ENCODE peak calls at places on chromosomes 2 and 18, in eight cellular contexts. One of them, this sample, is unnamed.
A peak's percentile ranks its signal among the peaks of the same experiment; 100 is the strongest.

GRCh38 chr18:46387426-46388131 is 269.4 kb downstream of the LOXHD1 start:
- DNase-seq in CD4-positive, alpha-beta T cell: no peak
- DNase-seq in T-helper 2 cell: no peak
- DNase-seq in NCI-H69: peak; percentile 45
- DNase-seq in progenitor cell of endocrine pancreas: no peak
- DNase-seq in ELF-1: peak; percentile 17
- DNase-seq in tibial nerve: no peak
- DNase-seq in HEK293T: no peak
- DNase-seq in this sample: no peak

GRCh38 chr2:4190548-4190947 is 487.2 kb downstream of the DCDC2C start:
- DNase-seq in progenitor cell of endocrine pancreas: no peak
- DNase-seq in HEK293T: no peak
- DNase-seq in CD4-positive, alpha-beta T cell: no peak
- DNase-seq in NCI-H69: no peak
- DNase-seq in ELF-1: no peak
- DNase-seq in T-helper 2 cell: no peak
- DNase-seq in tibial nerve: no peak
- DNase-seq in this sample: no peak

GRCh38 chr2:186889291-186889886 is 40.4 kb upstream of the ZSWIM2 start:
- DNase-seq in NCI-H69: no peak
- DNase-seq in CD4-positive, alpha-beta T cell: no peak
- DNase-seq in tibial nerve: no peak
- DNase-seq in T-helper 2 cell: no peak
- DNase-seq in HEK293T: no peak
- DNase-seq in progenitor cell of endocrine pancreas: no peak
- DNase-seq in ELF-1: no peak
- DNase-seq in this sample: no peak

GRCh38 chr2:43356774-43357173 is 130.4 kb upstream of the ZFP36L2 start:
- DNase-seq in ELF-1: no peak
- DNase-seq in NCI-H69: no peak
- DNase-seq in progenitor cell of endocrine pancreas: no peak
- DNase-seq in T-helper 2 cell: no peak
- DNase-seq in CD4-positive, alpha-beta T cell: no peak
- DNase-seq in tibial nerve: no peak
- DNase-seq in HEK293T: no peak
- DNase-seq in this sample: no peak

GRCh38 chr18:9029131-9029530 is 73.4 kb upstream of the NDUFV2 start:
- DNase-seq in tibial nerve: no peak
- DNase-seq in ELF-1: no peak
- DNase-seq in CD4-positive, alpha-beta T cell: no peak
- DNase-seq in HEK293T: no peak
- DNase-seq in progenitor cell of endocrine pancreas: no peak
- DNase-seq in NCI-H69: no peak
- DNase-seq in T-helper 2 cell: no peak
- DNase-seq in this sample: no peak

GRCh38 chr18:48864876-48865275 is 85.9 kb downstream of the SMAD7 start:
- DNase-seq in tibial nerve: no peak
- DNase-seq in NCI-H69: no peak
- DNase-seq in CD4-positive, alpha-beta T cell: no peak
- DNase-seq in T-helper 2 cell: no peak
- DNase-seq in ELF-1: no peak
- DNase-seq in progenitor cell of endocrine pancreas: no peak
- DNase-seq in HEK293T: no peak
- DNase-seq in this sample: no peak

GRCh38 chr2:64263315-64263714 is 119.1 kb upstream of the PELI1 start:
- DNase-seq in progenitor cell of endocrine pancreas: no peak
- DNase-seq in HEK293T: no peak
- DNase-seq in tibial nerve: no peak
- DNase-seq in T-helper 2 cell: no peak
- DNase-seq in NCI-H69: peak; percentile 16
- DNase-seq in CD4-positive, alpha-beta T cell: no peak
- DNase-seq in ELF-1: no peak
- DNase-seq in this sample: no peak

GRCh38 chr2:96098900-96099590 is 17.3 kb downstream of the ADRA2B start:
- DNase-seq in CD4-positive, alpha-beta T cell: no peak
- DNase-seq in T-helper 2 cell: peak; percentile 1
- DNase-seq in progenitor cell of endocrine pancreas: no peak
- DNase-seq in HEK293T: no peak
- DNase-seq in tibial nerve: no peak
- DNase-seq in ELF-1: peak; percentile 11
- DNase-seq in NCI-H69: no peak
- DNase-seq in this sample: peak; percentile 28

GRCh38 chr2:237700583-237701032 is 73.2 kb downstream of the LRRFIP1 start:
- DNase-seq in T-helper 2 cell: peak; percentile 47
- DNase-seq in progenitor cell of endocrine pancreas: no peak
- DNase-seq in CD4-positive, alpha-beta T cell: peak; percentile 48
- DNase-seq in NCI-H69: peak; percentile 96
- DNase-seq in HEK293T: peak; percentile 36
- DNase-seq in tibial nerve: no peak
- DNase-seq in ELF-1: peak; percentile 58
- DNase-seq in this sample: no peak

GRCh38 chr2:59012234-59012633 is 771.1 kb upstream of the FANCL start:
- DNase-seq in HEK293T: no peak
- DNase-seq in NCI-H69: no peak
- DNase-seq in tibial nerve: no peak
- DNase-seq in ELF-1: no peak
- DNase-seq in CD4-positive, alpha-beta T cell: no peak
- DNase-seq in T-helper 2 cell: no peak
- DNase-seq in progenitor cell of endocrine pancreas: no peak
- DNase-seq in this sample: no peak

GRCh38 chr2:99710720-99711612 is 221.1 kb upstream of the REV1 start:
- DNase-seq in progenitor cell of endocrine pancreas: no peak
- DNase-seq in HEK293T: no peak
- DNase-seq in T-helper 2 cell: no peak
- DNase-seq in ELF-1: peak; percentile 60
- DNase-seq in CD4-positive, alpha-beta T cell: no peak
- DNase-seq in tibial nerve: no peak
- DNase-seq in NCI-H69: no peak
- DNase-seq in this sample: no peak

GRCh38 chr2:232781765-232782164 is 5.4 kb upstream of the KCNJ13 start:
- DNase-seq in HEK293T: no peak
- DNase-seq in T-helper 2 cell: no peak
- DNase-seq in progenitor cell of endocrine pancreas: no peak
- DNase-seq in tibial nerve: no peak
- DNase-seq in CD4-positive, alpha-beta T cell: no peak
- DNase-seq in ELF-1: no peak
- DNase-seq in NCI-H69: no peak
- DNase-seq in this sample: no peak

GRCh38 chr2:98702127-98702802 is 28.7 kb downstream of the MGAT4A start:
- DNase-seq in progenitor cell of endocrine pancreas: peak; percentile 11
- DNase-seq in T-helper 2 cell: no peak
- DNase-seq in ELF-1: no peak
- DNase-seq in tibial nerve: no peak
- DNase-seq in NCI-H69: peak; percentile 55
- DNase-seq in HEK293T: no peak
- DNase-seq in CD4-positive, alpha-beta T cell: no peak
- DNase-seq in this sample: no peak

GRCh38 chr2:174263989-174264388 is 15.7 kb upstream of the OLA1 start:
- DNase-seq in progenitor cell of endocrine pancreas: no peak
- DNase-seq in CD4-positive, alpha-beta T cell: no peak
- DNase-seq in tibial nerve: no peak
- DNase-seq in HEK293T: no peak
- DNase-seq in T-helper 2 cell: no peak
- DNase-seq in NCI-H69: peak; percentile 55
- DNase-seq in ELF-1: no peak
- DNase-seq in this sample: no peak

GRCh38 chr2:202375006-202375610 is 1.0 kb upstream of the BMPR2 start:
- DNase-seq in HEK293T: no peak
- DNase-seq in CD4-positive, alpha-beta T cell: peak; percentile 9
- DNase-seq in NCI-H69: peak; percentile 76
- DNase-seq in T-helper 2 cell: no peak
- DNase-seq in progenitor cell of endocrine pancreas: peak; percentile 39
- DNase-seq in tibial nerve: peak; percentile 36
- DNase-seq in ELF-1: peak; percentile 88
- DNase-seq in this sample: peak; percentile 64

GRCh38 chr2:178796079-178796677 is 11.0 kb downstream of the TTN start:
- DNase-seq in tibial nerve: no peak
- DNase-seq in NCI-H69: peak; percentile 54
- DNase-seq in CD4-positive, alpha-beta T cell: no peak
- DNase-seq in ELF-1: no peak
- DNase-seq in T-helper 2 cell: no peak
- DNase-seq in progenitor cell of endocrine pancreas: no peak
- DNase-seq in HEK293T: peak; percentile 10
- DNase-seq in this sample: no peak

This sample was measured in H9.